ENCODE peak calls at places on chromosomes 12 and 14, in seven cellular contexts. T, V, R, F, N, Q and A are unnamed samples.

GRCh38 chr12:57935839-57936512 is 5.4 kb upstream of the ATP23 start:
- DNase-seq in T (peak), V (peak), R (peak), F (peak), N (peak), Q (peak), A (peak)

GRCh38 chr12:117037296-117038022 is 61.8 kb downstream of the TESC start:
- DNase-seq in T (no peak), V (no peak), R (no peak), F (no peak), N (peak), Q (no peak), A (no peak)

GRCh38 chr14:34214961-34215360 is 247.1 kb downstream of the SPTSSA start:
- DNase-seq in T (no peak), V (no peak), R (no peak), F (no peak), N (no peak), Q (no peak), A (no peak)

GRCh38 chr14:74763803-74764531 is 851 bp downstream of the YLPM1 start:
- DNase-seq in T (peak), V (no peak), R (no peak), F (no peak), N (peak), Q (no peak), A (no peak)

GRCh38 chr14:23589606-23590005 is 11.0 kb upstream of the JPH4 start:
- DNase-seq in T (no peak), V (no peak), R (no peak), F (no peak), N (no peak), Q (no peak), A (no peak)

GRCh38 chr14:93023039-93023438 is 92.7 kb downstream of the ITPK1 start:
- DNase-seq in T (no peak), V (no peak), R (no peak), F (no peak), N (no peak), Q (no peak), A (peak)

GRCh38 chr14:69658664-69659261 is 47.4 kb downstream of the SUSD6 start:
- DNase-seq in T (no peak), V (no peak), R (no peak), F (no peak), N (peak), Q (no peak), A (peak)

GRCh38 chr12:89493650-89494302 is 30.8 kb downstream of the GALNT4 start:
- DNase-seq in T (no peak), V (no peak), R (no peak), F (no peak), N (no peak), Q (no peak), A (no peak)